ENCODE peak calls at places on chromosomes 6 and 20, in six cellular contexts. W is keratinocyte, Z is transverse colon, T is fibroblast of lung, A is pancreas, K is GM23248. V is an unnamed sample.

GRCh38 chr6:11214438-11214837 is 18.0 kb downstream of the NEDD9 start:
- DNase-seq in A (no peak), K (no peak), W (no peak), T (no peak), Z (no peak), V (no peak)

GRCh38 chr6:30127238-30128093 is 8.5 kb upstream of the TRIM40 start:
- DNase-seq in T (no peak), Z (no peak), K (peak; percentile 26), A (no peak), W (no peak), V (no peak)

GRCh38 chr6:57257911-57258541 is 35.9 kb upstream of the RAB23 start:
- DNase-seq in A (no peak), Z (no peak), K (peak; percentile 87), T (peak; percentile 82), W (no peak), V (no peak)

GRCh38 chr6:23272536-23272935 is 703.2 kb downstream of the HDGFL1 start:
- DNase-seq in T (no peak), Z (no peak), W (no peak), K (no peak), A (no peak), V (no peak)

GRCh38 chr6:52966101-52966500 is 29.0 kb downstream of the GSTA4 start:
- DNase-seq in T (no peak), W (no peak), A (no peak), Z (no peak), K (no peak), V (no peak)

GRCh38 chr6:7137335-7138106 is 29.8 kb downstream of the RREB1 start:
- DNase-seq in T (peak; percentile 71), A (no peak), K (peak; percentile 90), Z (peak; percentile 61), W (no peak), V (no peak)

GRCh38 chr6:112468359-112468758 is 121.2 kb downstream of the RFPL4B start:
- DNase-seq in T (peak; percentile 86), K (peak; percentile 51), W (peak; percentile 58), A (no peak), Z (no peak), V (no peak)

GRCh38 chr6:53476979-53477378 is 67.9 kb downstream of the GCLC start:
- DNase-seq in Z (no peak), K (peak; percentile 29), W (no peak), T (peak; percentile 41), A (no peak), V (no peak)

GRCh38 chr6:159172066-159172465 is 2.9 kb downstream of the FNDC1 start:
- DNase-seq in A (no peak), W (no peak), T (peak; percentile 79), K (peak; percentile 59), Z (no peak), V (no peak)

GRCh38 chr20:58213112-58213511 is 15.3 kb downstream of the ANKRD60 start:
- DNase-seq in T (peak; percentile 22), Z (no peak), A (no peak), K (peak; percentile 68), W (no peak), V (no peak)

GRCh38 chr20:34539756-34540155 is 18.8 kb upstream of the MAP1LC3A start:
- DNase-seq in K (no peak), A (no peak), W (no peak), T (no peak), Z (no peak), V (no peak)

GRCh38 chr20:53020834-53021233 is 48.7 kb downstream of the TSHZ2 start:
- DNase-seq in W (no peak), K (no peak), A (no peak), T (no peak), Z (no peak), V (no peak)

GRCh38 chr20:53024121-53024520 is 52.0 kb downstream of the TSHZ2 start:
- DNase-seq in Z (no peak), K (no peak), A (no peak), T (no peak), W (no peak), V (no peak)

GRCh38 chr20:53023717-53024116 is 51.6 kb downstream of the TSHZ2 start:
- DNase-seq in A (no peak), W (no peak), Z (no peak), T (peak; percentile 80), K (peak; percentile 83), V (no peak)

GRCh38 chr20:53020376-53020775 is 48.2 kb downstream of the TSHZ2 start:
- DNase-seq in Z (no peak), K (no peak), T (no peak), W (no peak), A (no peak), V (no peak)

DNA sequence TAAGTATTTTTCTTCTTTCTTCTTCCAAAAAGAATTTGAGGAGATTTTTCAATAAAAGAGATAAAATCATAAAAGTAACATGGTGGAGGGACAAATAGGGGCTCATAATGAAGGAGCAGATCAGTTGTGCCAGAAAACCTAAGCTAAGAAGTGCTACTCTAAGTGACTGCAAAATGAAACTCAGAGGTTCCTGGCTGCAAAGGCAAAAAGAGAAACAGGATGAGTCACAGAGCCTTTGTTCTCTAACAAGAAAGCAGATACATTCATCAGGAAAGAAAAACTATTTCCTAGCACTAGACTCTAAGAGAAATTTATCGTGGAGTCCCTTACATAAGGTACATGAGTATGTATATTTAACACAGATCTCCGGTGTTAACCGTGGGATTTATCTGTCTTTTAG is 49.8 kb downstream of the TSHZ2 start:
- DNase-seq in Z (no peak), K (peak; percentile 70), W (no peak), T (peak; percentile 70), A (no peak), V (no peak)
- H3K27ac ChIP-seq in Z (no peak overlapping the region), K (no peak overlapping the region), W (no peak overlapping the region), T (no peak overlapping the region), A (no peak overlapping the region), V (no peak overlapping the region)

GRCh38 chr6:148398244-148398643 is 55.6 kb downstream of the SASH1 start:
- DNase-seq in Z (no peak), K (no peak), T (no peak), A (no peak), W (no peak), V (no peak)

GRCh38 chr6:148395583-148396101 is 53.0 kb downstream of the SASH1 start:
- DNase-seq in T (no peak), W (no peak), A (no peak), Z (no peak), K (peak; percentile 39), V (peak; percentile 21)

GRCh38 chr6:148396926-148397325 is 54.3 kb downstream of the SASH1 start:
- DNase-seq in K (no peak), T (no peak), A (no peak), Z (no peak), W (no peak), V (no peak)

GRCh38 chr6:148398686-148399085 is 56.0 kb downstream of the SASH1 start:
- DNase-seq in W (no peak), K (no peak), T (no peak), Z (no peak), A (no peak), V (peak; percentile 40)

DNA sequence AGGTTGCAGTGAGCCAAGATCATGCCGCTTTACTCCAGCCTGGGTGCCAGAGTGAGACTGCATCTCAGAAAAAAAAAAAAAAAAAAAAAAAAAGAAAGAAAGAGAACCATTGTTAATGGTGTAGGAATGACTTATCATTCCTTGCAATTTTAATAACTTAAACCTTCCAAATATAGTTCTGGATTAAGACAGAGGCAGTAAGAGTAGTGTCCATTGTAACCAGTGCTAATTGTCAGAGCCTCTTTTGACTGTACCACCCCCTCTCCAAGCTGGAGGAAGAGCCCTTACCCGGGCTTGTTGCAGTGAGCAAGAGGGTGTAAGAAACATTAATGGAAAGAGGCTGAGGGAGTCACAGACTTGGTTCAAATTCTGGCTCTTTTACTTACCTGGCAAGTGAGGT is 53.8 kb downstream of the SASH1 start:
- DNase-seq in A (no peak), Z (no peak), W (no peak), T (no peak), K (no peak), V (no peak)
- H3K27ac ChIP-seq in A (no peak overlapping the region), Z (no peak overlapping the region), W (no peak overlapping the region), T (no peak overlapping the region), K (no peak overlapping the region), V (no peak overlapping the region)

GRCh38 chr20:45836841-45837240 is 3.2 kb downstream of the SNX21 start:
- DNase-seq in K (peak; percentile 40), W (no peak), T (peak; percentile 42), A (no peak), Z (no peak), V (no peak)
- H3K27ac ChIP-seq in K (peak overlapping the region; percentile 97), W (no peak overlapping the region), T (peak overlapping the region; percentile 1), A (no peak overlapping the region), Z (no peak overlapping the region), V (no peak overlapping the region)

DNA sequence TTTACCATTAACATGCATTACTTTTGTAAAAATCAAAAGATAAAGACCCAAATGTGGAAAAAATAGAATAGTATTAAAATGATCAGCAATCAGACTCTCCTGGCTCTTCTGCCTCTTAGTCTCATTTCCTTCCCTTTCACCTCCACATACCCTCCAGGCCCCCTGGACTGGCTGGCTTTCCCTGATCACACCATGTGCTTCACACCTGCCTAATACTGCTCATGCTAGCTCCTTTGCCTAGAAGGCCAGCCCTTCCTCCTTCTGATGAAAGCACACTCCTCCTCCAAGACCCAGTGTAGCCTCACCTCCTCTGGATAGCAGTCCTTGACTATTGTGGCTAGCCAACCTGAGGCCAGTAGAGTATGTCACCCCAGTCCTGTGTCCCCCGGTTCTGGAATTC is 182.0 kb upstream of the HEY2 start:
- DNase-seq in W (no peak), T (no peak), K (no peak), A (no peak), Z (no peak), V (no peak)
- H3K27ac ChIP-seq in W (no peak overlapping the region), T (no peak overlapping the region), K (no peak overlapping the region), A (no peak overlapping the region), Z (no peak overlapping the region), V (no peak overlapping the region)

GRCh38 chr20:17951323-17951722 is 17.3 kb downstream of the SNX5 start:
- DNase-seq in T (no peak), A (no peak), W (no peak), K (no peak), Z (no peak), V (no peak)

GRCh38 chr20:17953935-17954334 is 14.7 kb downstream of the SNX5 start:
- DNase-seq in T (no peak), Z (no peak), K (no peak), A (no peak), W (no peak), V (no peak)

GRCh38 chr20:17955302-17955701 is 13.3 kb downstream of the SNX5 start:
- DNase-seq in Z (no peak), W (no peak), T (peak; percentile 48), K (no peak), A (no peak), V (no peak)

GRCh38 chr20:17950670-17951069 is 17.9 kb downstream of the SNX5 start:
- DNase-seq in K (no peak), A (no peak), W (no peak), Z (no peak), T (no peak), V (no peak)

GRCh38 chr20:17952692-17953684 is 15.6 kb downstream of the SNX5 start:
- DNase-seq in A (no peak), W (no peak), T (no peak), K (no peak), Z (no peak), V (no peak)
- H3K27ac ChIP-seq in A (no peak overlapping the region), W (no peak overlapping the region), T (no peak overlapping the region), K (no peak overlapping the region), Z (no peak overlapping the region), V (no peak overlapping the region)

V was measured in caudate nucleus.